ENCODE peak calls at places on chromosomes 7 and 10, in five cellular contexts. Q, G, I, D and Y are unnamed samples.

GRCh38 chr7:128963327-128963757 is 25.6 kb downstream of the IRF5 start:
- DNase-seq in I (no peak), Q (no peak), D (no peak), G (no peak), Y (no peak)

GRCh38 chr10:44882146-44882720 is 28.9 kb upstream of the TMEM72 start:
- DNase-seq in I (no peak), D (no peak), G (no peak), Q (no peak), Y (no peak)

GRCh38 chr7:106653488-106653887 is 7.5 kb downstream of the CCDC71L start:
- DNase-seq in Q (no peak), G (no peak), I (no peak), D (no peak), Y (no peak)

GRCh38 chr7:3267928-3268690 is 32.9 kb upstream of the SDK1 start:
- DNase-seq in G (no peak), I (peak; percentile 82), Q (no peak), D (no peak), Y (peak; percentile 91)

GRCh38 chr7:140896996-140897395 is 27.7 kb downstream of the BRAF start:
- DNase-seq in D (no peak), G (no peak), I (no peak), Q (no peak), Y (no peak)

GRCh38 chr7:84939888-84940287 is 247.0 kb downstream of the SEMA3D start:
- DNase-seq in D (no peak), Q (no peak), G (no peak), I (no peak), Y (no peak)

GRCh38 chr10:127234306-127234800 is 38.0 kb upstream of the INSYN2A start:
- DNase-seq in D (no peak), I (no peak), Q (no peak), G (no peak), Y (no peak)

GRCh38 chr10:126006264-126006663 is 109.9 kb downstream of the FANK1 start:
- DNase-seq in D (no peak), Q (no peak), G (no peak), I (no peak), Y (no peak)

GRCh38 chr10:123560301-123561144 is 105.6 kb upstream of the GPR26 start:
- DNase-seq in Q (no peak), I (no peak), G (no peak), D (no peak), Y (no peak)

GRCh38 chr7:142632291-142633134 is 116.8 kb upstream of the PRSS1 start:
- DNase-seq in I (peak; percentile 65), G (peak; percentile 66), Q (peak; percentile 56), D (peak; percentile 74), Y (peak; percentile 18)

GRCh38 chr7:156889089-156889488 is 3.9 kb downstream of the LMBR1 start:
- DNase-seq in D (no peak), G (peak; percentile 22), I (no peak), Q (no peak), Y (no peak)

GRCh38 chr10:24503627-24504320 is 219.9 kb downstream of the ARHGAP21 start:
- DNase-seq in I (peak; percentile 75), G (peak; percentile 32), Q (no peak), D (peak; percentile 33), Y (peak; percentile 9)

GRCh38 chr10:49526624-49527023 is 12.3 kb downstream of the ERCC6 start:
- DNase-seq in D (no peak), Q (no peak), G (no peak), I (no peak), Y (no peak)

GRCh38 chr10:48556713-48557112 is 48.2 kb downstream of the ARHGAP22 start:
- DNase-seq in G (no peak), I (no peak), Q (no peak), D (no peak), Y (no peak)

GRCh38 chr10:25852364-25852941 is 81.6 kb upstream of the MYO3A start:
- DNase-seq in D (no peak), G (no peak), I (no peak), Q (no peak), Y (no peak)

GRCh38 chr7:100215895-100216294 is 3.9 kb upstream of the PVRIG start:
- DNase-seq in I (no peak), G (no peak), D (no peak), Q (no peak), Y (no peak)

GRCh38 chr10:78339251-78339650 is 305.6 kb downstream of the RPS24 start:
- DNase-seq in Q (no peak), I (no peak), D (no peak), G (no peak), Y (no peak)

GRCh38 chr7:12139421-12139820 is 71.7 kb upstream of the TMEM106B start:
- DNase-seq in I (no peak), G (no peak), Q (no peak), D (no peak), Y (no peak)

GRCh38 chr10:133158756-133159610 is 1.0 kb upstream of the KNDC1 start:
- DNase-seq in I (peak; percentile 50), Q (no peak), D (no peak), G (peak; percentile 17), Y (no peak)

GRCh38 chr7:99396914-99397631 is 11.3 kb downstream of the PDAP1 start:
- DNase-seq in I (no peak), D (no peak), G (no peak), Q (no peak), Y (no peak)

GRCh38 chr7:102425639-102426267 is 7.6 kb upstream of the ORAI2 start:
- DNase-seq in Q (peak; percentile 81), G (no peak), I (no peak), D (no peak), Y (no peak)

GRCh38 chr10:32239770-32240169 is 107.2 kb downstream of the EPC1 start:
- DNase-seq in D (no peak), Q (no peak), G (no peak), I (no peak), Y (no peak)

GRCh38 chr10:62779487-62780248 is 24.9 kb upstream of the ADO start:
- DNase-seq in D (peak; percentile 9), I (no peak), Q (peak; percentile 84), G (peak; percentile 2), Y (no peak)

GRCh38 chr10:132482090-132482489 is 55.5 kb upstream of the INPP5A start:
- DNase-seq in D (peak; percentile 17), I (no peak), G (no peak), Q (no peak), Y (peak; percentile 54)

GRCh38 chr7:46129831-46130230 is 208.8 kb upstream of the IGFBP3 start:
- DNase-seq in G (no peak), D (no peak), Q (no peak), I (no peak), Y (no peak)

GRCh38 chr10:60203993-60204618 is 185.6 kb downstream of the ANK3 start:
- DNase-seq in D (peak; percentile 48), Q (no peak), I (peak; percentile 37), G (peak; percentile 7), Y (peak; percentile 7)

GRCh38 chr7:38321967-38322366 is 48.5 kb upstream of the TARP start:
- DNase-seq in D (no peak), G (no peak), Q (no peak), I (no peak), Y (no peak)

GRCh38 chr10:63071145-63071544 is 62.0 kb upstream of the NRBF2 start:
- DNase-seq in I (no peak), G (peak; percentile 31), D (no peak), Q (no peak), Y (no peak)

GRCh38 chr7:28955723-28956607 is 2.2 kb downstream of the TRIL start:
- DNase-seq in I (peak; percentile 33), D (peak; percentile 57), G (peak; percentile 75), Q (no peak), Y (no peak)